ENCODE peak calls at places on chromosomes 16 and 17, in four cellular contexts. A is heart right ventricle, L is transverse colon, B is iPS DF 6.9. W is an unnamed sample. For H3K4me1, the result is how much of the 10 kb centered on the place peaks cover.

GRCh38 chr17:17361543-17362511 is 58.7 kb downstream of the NT5M start:
- DNase-seq in A (peak), L (no peak), B (no peak), W (no peak)

GRCh38 chr16:76278976-76279375 is 1.8 kb downstream of the CNTNAP4 start:
- DNase-seq in A (no peak), L (no peak), B (no peak), W (no peak)

GRCh38 chr17:57823469-57824401 is 26.1 kb downstream of the MRPS23 start:
- DNase-seq in A (no peak), L (no peak), B (no peak), W (no peak)

GRCh38 chr16:12318661-12319463 is 342.3 kb downstream of the SNX29 start:
- DNase-seq in A (no peak), L (no peak), B (no peak), W (no peak)

GRCh38 chr16:2966803-2967184 is 2.4 kb upstream of the PAQR4 start:
- DNase-seq in A (no peak), L (peak), B (no peak), W (no peak)

GRCh38 chr16:25013751-25014499 is 1.2 kb downstream of the ARHGAP17 start:
- DNase-seq in A (no peak), L (no peak), B (no peak), W (no peak)

GRCh38 chr16:10740845-10741208 is 2.8 kb upstream of the NUBP1 start:
- DNase-seq in A (no peak), L (no peak), B (no peak), W (no peak)

GRCh38 chr16:27258241-27258734 is 10.3 kb downstream of the NSMCE1 start:
- DNase-seq in A (no peak), L (no peak), B (no peak), W (peak)

GRCh38 chr16:72876981-72877373 is 171.0 kb downstream of the ZFHX3 start:
- DNase-seq in A (no peak), L (no peak), B (no peak), W (no peak)

DNA sequence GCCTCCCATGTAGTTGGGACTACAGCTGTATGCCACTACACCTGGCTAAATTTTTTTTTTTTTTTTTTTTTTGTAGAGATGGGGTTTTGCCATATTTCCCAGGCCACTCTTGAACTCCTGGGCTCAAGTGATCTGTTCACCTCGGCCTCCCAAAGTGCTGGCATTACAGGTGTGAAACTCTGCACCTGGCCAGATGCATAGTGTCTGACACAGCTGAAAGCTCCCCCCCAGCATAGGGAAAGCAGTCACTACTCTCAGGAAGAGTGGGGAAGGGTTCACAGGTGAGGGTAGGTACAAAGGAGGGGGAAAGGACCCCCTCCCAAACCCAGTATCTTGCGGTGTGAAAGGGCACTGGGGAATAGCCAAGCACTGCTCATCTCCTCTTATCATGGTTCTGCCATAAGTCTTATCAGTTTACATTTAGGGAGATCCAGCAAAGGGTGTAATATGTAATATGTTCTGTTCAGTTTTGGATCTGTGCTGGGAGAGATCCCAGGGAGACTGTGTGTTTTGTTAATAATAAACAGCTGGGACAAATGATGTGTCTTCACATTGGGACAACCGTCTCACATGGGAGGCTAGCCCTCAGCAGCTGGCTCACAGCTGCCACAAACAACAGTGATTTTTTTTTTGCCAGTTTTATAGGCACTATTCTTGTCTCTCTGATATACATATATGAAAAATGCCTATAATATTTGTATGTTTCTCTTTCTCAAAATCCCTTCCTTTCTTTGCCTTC is 6.8 kb upstream of the CAVIN1 start:
- DNase-seq in A (no peak), L (no peak), B (no peak), W (no peak)
- H3K4me1 ChIP-seq in A (under half), L (under half), B (under half), W (under half)

DNA sequence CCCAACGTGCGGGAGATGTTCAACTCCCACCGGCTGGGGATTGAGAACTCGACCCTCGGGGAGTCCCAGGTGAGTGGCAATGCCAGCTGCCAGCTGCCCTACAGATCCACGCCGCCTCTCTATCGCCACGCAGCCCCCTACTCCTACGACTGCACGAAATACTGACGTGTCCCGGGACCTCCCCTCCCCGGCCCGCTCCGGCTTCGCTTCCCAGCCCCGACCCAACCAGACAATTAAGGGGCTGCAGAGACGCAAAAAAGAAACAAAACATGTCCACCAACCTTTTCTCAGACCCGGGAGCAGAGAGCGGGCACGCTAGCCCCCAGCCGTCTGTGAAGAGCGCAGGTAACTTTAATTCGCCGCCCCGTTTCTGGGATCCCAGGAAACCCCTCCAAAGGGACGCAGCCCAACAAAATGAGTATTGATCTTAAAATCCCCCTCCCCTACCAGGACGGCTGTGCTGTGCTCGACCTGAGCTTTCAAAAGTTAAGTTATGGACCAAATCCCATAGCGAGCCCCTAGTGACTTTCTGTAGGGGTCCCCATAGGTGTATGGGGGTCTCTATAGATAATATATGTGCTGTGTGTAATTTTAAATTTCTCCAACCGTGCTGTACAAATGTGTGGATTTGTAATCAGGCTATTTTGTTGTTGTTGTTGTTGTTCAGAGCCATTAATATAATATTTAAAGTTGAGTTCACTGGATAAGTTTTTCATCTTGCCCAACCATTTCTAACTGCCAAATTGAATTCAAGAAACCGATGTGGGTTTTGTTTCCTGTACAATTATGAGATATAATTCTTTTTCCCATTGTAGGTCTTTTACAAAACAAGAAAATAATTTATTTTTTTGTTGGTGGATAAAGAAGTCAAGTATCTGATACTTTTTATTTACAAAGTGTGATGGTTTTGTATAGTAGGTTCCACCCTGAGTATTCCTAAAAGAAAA is 2.3 kb downstream of the FOXC2 start:
- DNase-seq in A (no peak), L (no peak), B (no peak), W (peak)
- H3K27ac ChIP-seq in A (peak), L (no peak), B (no peak), W (peak)

GRCh38 chr16:983044-984030 is 1.8 kb downstream of the SOX8 start:
- DNase-seq in A (no peak), L (no peak), B (no peak), W (no peak)

GRCh38 chr16:982152-983043 is 828 bp downstream of the SOX8 start:
- DNase-seq in A (peak), L (no peak), B (no peak), W (no peak)

GRCh38 chr16:980595-980854 is 1.0 kb upstream of the SOX8 start:
- DNase-seq in A (no peak), L (no peak), B (no peak), W (no peak)

GRCh38 chr16:979859-980594 is 1.5 kb upstream of the SOX8 start:
- DNase-seq in A (no peak), L (no peak), B (no peak), W (no peak)

DNA sequence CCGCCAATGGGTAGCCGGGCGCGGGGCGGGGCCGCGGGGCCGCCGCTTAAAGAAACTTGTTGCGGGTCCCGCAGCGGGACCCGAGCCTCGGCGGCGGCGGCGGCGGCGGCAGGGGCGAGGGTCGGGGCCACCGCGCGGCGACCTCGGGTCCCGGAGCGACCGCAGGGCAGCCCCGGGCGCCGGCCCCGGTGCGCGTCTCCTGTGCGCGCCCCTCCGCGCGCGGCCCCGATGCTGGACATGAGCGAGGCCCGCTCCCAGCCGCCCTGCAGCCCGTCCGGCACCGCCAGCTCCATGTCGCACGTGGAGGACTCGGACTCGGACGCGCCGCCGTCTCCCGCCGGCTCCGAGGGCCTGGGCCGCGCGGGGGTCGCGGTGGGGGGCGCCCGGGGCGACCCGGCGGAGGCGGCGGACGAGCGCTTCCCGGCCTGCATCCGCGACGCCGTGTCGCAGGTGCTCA is at the start of gene SOX8:
- DNase-seq in A (no peak), L (no peak), B (no peak), W (no peak)
- H3K4me3 ChIP-seq in A (peak), L (peak), B (peak), W (peak)

GRCh38 chr17:59377410-59377809 is 46.0 kb downstream of the YPEL2 start:
- DNase-seq in A (no peak), L (no peak), B (no peak), W (no peak)

GRCh38 chr17:59375858-59376257 is 44.4 kb downstream of the YPEL2 start:
- DNase-seq in A (no peak), L (no peak), B (no peak), W (no peak)

GRCh38 chr17:59380474-59380873 is 49.0 kb downstream of the YPEL2 start:
- DNase-seq in A (no peak), L (no peak), B (no peak), W (no peak)

GRCh38 chr17:59381716-59382570 is 50.5 kb downstream of the YPEL2 start:
- DNase-seq in A (peak), L (peak), B (no peak), W (no peak)

DNA sequence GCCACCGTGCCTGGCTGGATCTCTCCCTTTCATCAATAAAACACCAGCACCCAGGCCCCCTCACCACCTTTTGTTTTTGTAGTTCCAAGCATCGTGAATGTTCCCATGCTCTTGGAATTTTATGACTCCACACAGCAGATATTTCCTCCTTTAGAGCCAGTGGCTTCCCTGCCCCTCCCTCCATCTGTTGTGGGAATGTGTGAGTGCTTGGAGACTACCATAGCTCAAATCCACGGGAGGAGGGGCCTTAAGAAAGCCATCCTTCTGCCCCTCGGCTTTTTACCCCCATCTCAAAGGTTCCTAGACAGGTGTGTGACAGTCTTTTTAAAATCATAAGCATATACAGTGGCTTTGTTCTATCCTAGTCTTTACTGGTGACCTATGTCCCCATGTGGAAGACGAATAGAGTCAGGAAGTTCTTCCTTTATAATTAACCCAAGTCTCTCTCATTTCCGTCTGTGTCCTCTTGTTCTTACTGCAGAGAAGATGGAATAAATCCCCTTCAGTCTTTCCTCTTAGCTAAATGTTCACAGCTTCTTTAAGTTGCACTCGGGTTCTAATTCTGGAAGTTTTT is 47.3 kb downstream of the YPEL2 start:
- DNase-seq in A (no peak), L (peak), B (no peak), W (peak)
- H3K4me1 ChIP-seq in A (half or more), L (half or more), B (under half), W (under half)

GRCh38 chr17:7213895-7214299 is 5.7 kb downstream of the DLG4 start:
- DNase-seq in A (no peak), L (peak), B (peak), W (no peak)
- H3K27ac ChIP-seq in A (peak), L (peak), B (no peak), W (peak)

GRCh38 chr17:48590603-48591161 is 641 bp upstream of the HOXB3 start:
- DNase-seq in A (no peak), L (no peak), B (no peak), W (no peak)

GRCh38 chr17:48588074-48588415 is 2.0 kb downstream of the HOXB3 start:
- DNase-seq in A (no peak), L (no peak), B (no peak), W (no peak)

GRCh38 chr17:48589831-48590602 is at the start of gene HOXB3:
- DNase-seq in A (no peak), L (no peak), B (no peak), W (no peak)

GRCh38 chr17:48588519-48588918 is 1.5 kb downstream of the HOXB3 start:
- DNase-seq in A (no peak), L (no peak), B (no peak), W (no peak)

GRCh38 chr17:48589060-48589830 is 796 bp downstream of the HOXB3 start:
- DNase-seq in A (no peak), L (no peak), B (no peak), W (no peak)
- H3K4me3 ChIP-seq in A (no peak), L (peak), B (no peak), W (no peak)

DNA sequence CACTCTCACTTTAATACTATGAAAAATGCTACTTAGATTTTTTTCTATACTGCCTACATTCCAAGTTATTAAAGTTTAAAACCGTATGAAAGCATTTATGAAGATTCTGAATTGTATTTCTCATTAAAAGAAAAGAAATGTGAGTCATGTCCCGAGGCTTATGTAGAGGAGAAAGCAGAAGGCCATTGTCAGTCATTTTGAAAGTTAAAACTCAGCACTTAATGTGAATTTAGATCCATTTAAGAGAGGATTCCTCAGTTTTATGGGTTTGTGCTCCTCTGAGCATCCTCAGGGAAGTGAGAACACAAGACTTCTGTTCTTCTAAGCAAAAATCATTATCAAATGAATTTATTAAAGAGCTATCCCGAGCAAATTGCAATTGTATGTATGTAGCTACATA is 11.8 kb downstream of the C17orf75 start:
- DNase-seq in A (no peak), L (no peak), B (no peak), W (no peak)
- H3K4me1 ChIP-seq in A (under half), L (under half), B (under half), W (under half)

DNA sequence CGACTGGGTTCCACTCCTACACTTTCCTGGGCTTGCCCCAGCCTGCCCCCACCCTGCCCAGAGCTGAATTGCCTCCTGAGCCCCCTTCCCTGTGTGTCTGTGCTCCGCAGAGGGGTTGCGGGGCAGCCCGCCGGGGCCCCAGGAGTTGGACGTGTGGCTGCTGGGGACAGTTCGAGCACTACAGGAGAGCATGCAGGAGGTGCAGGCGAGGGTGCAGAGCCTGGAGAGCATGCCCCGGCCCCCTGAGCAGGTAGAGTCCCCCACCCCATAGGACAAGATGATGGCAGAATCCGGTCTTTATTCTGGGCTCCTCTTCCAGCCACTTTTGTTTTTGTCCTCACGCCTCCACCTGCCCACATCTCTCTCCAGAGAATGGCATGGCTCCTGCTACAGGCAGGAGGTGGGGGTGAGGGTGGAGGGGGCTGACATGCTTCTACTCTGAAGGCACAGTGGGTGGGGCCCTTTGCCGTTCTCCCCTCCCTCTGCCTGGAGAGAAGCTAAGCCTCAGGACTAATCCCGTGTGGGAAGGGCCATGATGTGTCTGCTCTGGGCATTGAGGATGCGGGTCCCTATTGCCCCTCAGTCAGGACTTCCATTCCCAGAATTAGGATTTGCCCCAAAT is 3.5 kb downstream of the ACBD4 start:
- DNase-seq in A (no peak), L (no peak), B (no peak), W (no peak)
- H3K27ac ChIP-seq in A (no peak), L (no peak), B (no peak), W (no peak)

DNA sequence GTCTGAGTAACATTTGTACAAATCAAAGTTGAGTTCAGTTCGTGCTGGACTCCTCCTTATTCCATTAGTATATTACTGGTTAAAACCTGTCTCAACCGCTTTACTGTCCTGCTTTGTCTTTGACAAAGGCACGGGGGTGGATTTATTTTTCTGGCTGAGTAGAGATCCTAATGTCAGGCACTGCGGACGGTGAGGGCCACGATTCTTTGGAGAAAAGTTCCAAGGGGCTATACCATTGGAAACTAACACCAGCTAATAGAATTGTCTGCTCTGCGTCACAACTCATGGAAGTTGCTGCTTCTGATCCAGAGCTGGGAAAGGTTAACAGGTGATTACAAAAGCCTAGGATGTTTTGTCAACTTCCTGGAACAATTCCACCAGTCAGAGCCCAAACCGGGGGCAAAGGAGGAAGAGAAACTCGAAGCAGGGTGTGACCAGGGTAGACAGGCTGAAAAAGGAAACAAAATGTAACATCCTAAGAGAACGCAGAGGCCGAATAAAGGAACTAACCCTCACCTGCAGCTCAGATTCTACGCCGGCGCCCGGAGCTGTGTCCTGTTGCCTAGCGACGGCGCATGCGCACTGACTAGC is 12.4 kb downstream of the TAT start:
- DNase-seq in A (peak), L (no peak), B (no peak), W (no peak)
- H3K4me3 ChIP-seq in A (peak), L (peak), B (peak), W (peak)

W was measured in SJSA1.